ENCODE peak calls at places on chromosomes 7 and 10, in seven cellular contexts. Q is choroid plexus epithelial cell, A is epithelial cell of esophagus, W is prostate gland, E is left ventricle myocardium inferior, J is astrocyte, U is fibroblast of villous mesenchyme. T is an unnamed sample.

GRCh38 chr7:36473454-36474282 is 84.0 kb downstream of the ANLN start:
- DNase-seq in Q (peak), W (no peak), J (peak), E (peak), A (peak), U (peak), T (peak)

GRCh38 chr7:27840314-27840713 is 100.4 kb downstream of the TAX1BP1 start:
- DNase-seq in U (no peak), E (no peak), W (no peak), J (no peak), Q (no peak), A (no peak), T (no peak)

GRCh38 chr10:79376751-79377556 is 29.7 kb downstream of the PPIF start:
- DNase-seq in W (no peak), E (no peak), A (no peak), U (no peak), Q (no peak), J (no peak), T (no peak)

GRCh38 chr7:140022582-140023211 is 40.1 kb downstream of the PARP12 start:
- DNase-seq in A (no peak), Q (peak), U (no peak), W (peak), E (no peak), J (no peak), T (no peak)

GRCh38 chr7:18128846-18129245 is 101.2 kb upstream of the PRPS1L1 start:
- DNase-seq in E (no peak), A (no peak), W (no peak), J (no peak), U (no peak), Q (no peak), T (no peak)

GRCh38 chr7:97842006-97842405 is 30.2 kb downstream of the ASNS start:
- DNase-seq in A (no peak), U (peak), W (no peak), J (no peak), Q (no peak), E (no peak), T (peak)

GRCh38 chr7:76247938-76248337 is 46.2 kb downstream of the SRRM3 start:
- DNase-seq in U (no peak), J (no peak), E (no peak), A (no peak), W (no peak), Q (no peak), T (no peak)

GRCh38 chr10:60114765-60115586 is 208.6 kb upstream of the CCDC6 start:
- DNase-seq in A (peak), J (peak), Q (peak), E (no peak), W (no peak), U (peak), T (peak)

GRCh38 chr10:31118561-31118960 is 86.9 kb upstream of the ZNF438 start:
- DNase-seq in Q (peak), U (no peak), E (no peak), A (peak), J (peak), W (no peak), T (no peak)

GRCh38 chr7:34389332-34390078 is 268.5 kb upstream of the NPSR1 start:
- DNase-seq in U (no peak), Q (no peak), W (no peak), J (no peak), E (no peak), A (no peak), T (no peak)

GRCh38 chr7:133571066-133571465 is 318.2 kb downstream of the EXOC4 start:
- DNase-seq in U (peak), W (no peak), Q (no peak), J (no peak), E (no peak), A (no peak), T (peak)

GRCh38 chr7:35241884-35242283 is 12.0 kb downstream of the TBX20 start:
- DNase-seq in Q (peak), A (no peak), J (no peak), E (no peak), W (no peak), U (no peak), T (no peak)

GRCh38 chr10:122649903-122650302 is 49.7 kb downstream of the C10orf120 start:
- DNase-seq in E (no peak), U (no peak), A (no peak), J (no peak), W (no peak), Q (no peak), T (no peak)

GRCh38 chr7:121395494-121395960 is 581 bp downstream of the FAM3C start:
- DNase-seq in A (peak), E (no peak), Q (peak), W (no peak), U (peak), J (no peak), T (peak)

GRCh38 chr10:16901102-16901501 is 83.9 kb upstream of the RSU1 start:
- DNase-seq in J (no peak), A (no peak), W (no peak), E (no peak), U (no peak), Q (no peak), T (no peak)

GRCh38 chr7:100210803-100211202 is 8.9 kb upstream of the PVRIG start:
- DNase-seq in Q (no peak), J (no peak), A (no peak), W (no peak), E (no peak), U (no peak), T (no peak)
- H3K4me3 ChIP-seq in Q (no peak), J (no peak), A (no peak), W (no peak), E (no peak), U (no peak), T (no peak)

GRCh38 chr10:110312206-110312605 is 7.5 kb upstream of the SMNDC1 start:
- DNase-seq in U (no peak), Q (no peak), E (no peak), A (no peak), J (no peak), W (no peak), T (peak)
- TF ChIP-seq CTCF in U (no peak), Q (no peak), E (no peak), A (no peak), J (no peak), W (no peak), T (no peak)

DNA sequence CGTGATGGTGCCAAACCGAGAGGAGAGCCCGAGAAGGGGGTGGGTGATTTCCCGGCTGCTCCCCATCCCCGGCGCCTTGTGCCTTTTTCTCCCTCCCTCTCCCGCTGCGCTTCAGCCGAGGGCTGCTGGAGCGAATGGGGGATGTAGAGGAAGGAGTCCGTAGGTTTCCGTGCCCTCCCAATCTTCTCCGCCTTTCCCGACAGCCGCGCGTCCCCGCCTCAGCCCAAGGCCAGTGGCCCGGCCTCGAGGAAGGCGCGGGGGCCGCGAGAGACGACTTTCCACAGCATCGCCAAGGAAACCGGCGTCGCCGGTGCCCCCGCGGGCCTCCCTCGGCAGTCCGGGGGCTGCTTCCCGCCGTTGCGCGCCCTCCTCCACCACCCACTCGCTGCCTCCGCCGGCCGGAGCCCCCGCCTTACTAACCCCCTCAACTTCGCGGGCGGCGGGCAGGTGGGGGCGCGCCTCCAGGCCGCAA is 1.2 kb downstream of the EGR2 start:
- DNase-seq in Q (peak), A (no peak), W (no peak), U (peak), J (peak), E (no peak), T (no peak)
- H3K4me3 ChIP-seq in Q (peak), A (peak), W (peak), U (peak), J (peak), E (peak), T (peak)

DNA sequence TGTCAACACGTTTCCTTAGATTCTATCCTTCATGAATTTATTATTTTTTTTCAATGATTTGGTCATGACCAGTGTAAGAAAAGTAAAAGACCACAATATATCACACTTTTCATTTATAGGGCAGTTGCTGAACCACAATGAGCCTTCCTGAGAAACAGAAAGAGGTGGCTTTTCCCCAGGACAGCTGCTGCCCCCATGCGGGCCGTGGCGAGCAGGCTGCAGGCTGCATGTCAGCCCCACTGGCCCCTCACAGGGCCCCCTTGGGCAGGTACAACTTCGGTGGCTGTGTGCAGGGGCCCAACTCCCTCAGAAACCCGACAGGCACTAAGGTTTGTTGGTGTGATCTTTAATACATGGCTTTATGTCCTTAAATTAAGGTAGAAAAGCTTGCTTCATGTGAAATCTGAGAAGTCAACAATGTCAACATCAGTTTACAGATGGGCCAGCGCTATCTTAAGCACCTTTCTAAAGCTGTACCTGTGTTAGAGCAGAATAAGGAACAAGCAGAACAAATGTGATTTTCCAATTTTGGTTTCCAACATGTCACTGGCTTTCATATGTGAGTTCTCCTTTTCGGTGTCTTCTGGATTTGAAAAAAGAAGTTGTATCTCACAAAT is 10.6 kb downstream of the BEND7 start:
- DNase-seq in E (no peak), J (no peak), A (peak), Q (peak), U (no peak), W (no peak), T (no peak)
- TF ChIP-seq CTCF in E (peak), J (peak), A (peak), Q (peak), U (peak), W (no peak), T (no peak)

GRCh38 chr7:100156331-100157068 is 2.0 kb downstream of the TRAPPC14 start:
- DNase-seq in E (no peak), U (no peak), A (no peak), J (no peak), W (no peak), Q (no peak), T (no peak)

GRCh38 chr7:100155553-100156317 is 2.8 kb downstream of the TRAPPC14 start:
- DNase-seq in Q (no peak), E (no peak), J (no peak), U (no peak), A (no peak), W (no peak), T (no peak)

GRCh38 chr7:100157334-100158228 is 942 bp downstream of the TRAPPC14 start:
- DNase-seq in W (no peak), J (peak), A (peak), E (no peak), U (peak), Q (peak), T (peak)

GRCh38 chr7:100158229-100159098 is at the start of gene TRAPPC14:
- DNase-seq in E (peak), J (peak), A (peak), Q (peak), U (peak), W (peak), T (peak)

GRCh38 chr7:100157069-100157333 is 1.5 kb downstream of the TRAPPC14 start:
- DNase-seq in A (no peak), J (no peak), E (no peak), Q (no peak), U (no peak), W (no peak), T (no peak)
- H3K4me3 ChIP-seq in A (peak), J (peak), E (peak), Q (peak), U (peak), W (no peak), T (peak)

GRCh38 chr7:143321734-143322133 is 5.8 kb downstream of the CLCN1 start:
- DNase-seq in W (no peak), E (no peak), U (no peak), J (no peak), A (peak), Q (no peak), T (no peak)
- TF ChIP-seq CTCF in W (no peak), E (peak), U (peak), J (no peak), A (peak), Q (peak), T (no peak)

DNA sequence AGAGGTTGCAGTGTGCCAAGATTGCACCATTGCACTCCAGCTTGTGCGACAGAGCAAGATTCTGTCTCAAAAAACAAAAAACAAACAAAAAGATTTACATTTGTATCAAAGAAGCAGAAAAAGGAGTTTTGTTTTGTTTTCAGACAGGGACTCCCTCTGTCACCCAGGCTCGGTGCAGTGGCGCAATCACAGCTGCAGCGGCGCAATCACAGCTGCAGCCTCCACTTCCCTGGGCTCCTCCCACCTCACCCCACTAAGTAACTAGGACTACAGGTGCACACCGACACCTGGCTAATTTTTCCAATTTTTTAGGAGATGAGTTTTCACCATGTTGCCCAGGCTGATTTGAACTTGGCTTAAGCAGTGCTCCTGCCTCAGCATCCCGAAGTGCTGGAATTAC is 1.8 kb downstream of the ARMC10 start:
- DNase-seq in A (no peak), E (no peak), J (no peak), W (no peak), Q (peak), U (peak), T (no peak)
- H3K4me3 ChIP-seq in A (no peak), E (no peak), J (no peak), W (no peak), Q (no peak), U (no peak), T (no peak)

DNA sequence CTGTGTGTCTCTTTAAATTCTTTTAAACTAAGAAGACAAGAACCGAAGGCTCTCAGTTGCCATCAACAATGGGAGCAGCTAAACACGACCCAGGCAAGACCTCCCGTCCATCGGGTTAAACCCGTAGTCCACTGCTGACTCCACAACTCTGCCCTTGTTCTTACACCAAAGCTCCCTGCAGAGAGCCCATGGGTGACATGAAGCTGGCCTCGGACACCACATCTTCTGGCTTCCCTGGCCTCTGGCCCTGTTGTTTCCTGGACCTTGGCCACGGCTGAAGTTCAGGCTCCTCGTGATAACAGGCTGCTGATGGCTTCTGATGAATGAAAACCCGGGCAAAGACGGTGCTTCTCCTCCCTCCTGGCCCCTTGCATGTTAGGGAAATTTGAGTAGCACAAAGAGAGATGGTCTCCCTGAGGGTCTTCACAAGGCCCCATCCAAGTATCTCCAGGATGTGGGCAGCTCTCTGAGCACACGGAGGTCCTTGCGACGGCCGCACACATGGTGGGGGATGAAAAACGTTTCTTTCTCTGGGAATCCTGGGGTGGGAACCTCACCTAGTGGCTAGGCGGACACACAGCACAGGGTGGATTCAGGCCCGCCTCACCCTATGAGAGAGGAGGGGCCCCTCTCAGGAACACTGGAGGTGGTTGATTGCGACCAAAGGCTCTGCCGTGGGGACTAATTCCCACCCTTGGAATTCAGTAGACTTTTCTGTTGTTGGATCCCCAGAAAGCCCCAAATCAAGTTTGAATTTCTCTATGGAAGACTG is 271.1 kb downstream of the ADARB2 start:
- DNase-seq in Q (no peak), U (no peak), E (peak), W (no peak), J (no peak), A (no peak), T (no peak)
- TF ChIP-seq CTCF in Q (no peak), U (no peak), E (no peak), W (no peak), J (no peak), A (no peak), T (no peak)

GRCh38 chr10:128438417-128439063 is 312.3 kb upstream of the MKI67 start:
- DNase-seq in J (no peak), U (no peak), A (no peak), Q (no peak), E (no peak), W (no peak), T (no peak)
- H3K4me3 ChIP-seq in J (no peak), U (no peak), A (no peak), Q (no peak), E (no peak), W (no peak), T (no peak)